ENCODE peak calls at places on chromosomes 13 and 19, in four cellular contexts. I is GM12891; Q is stimulated activated CD4-positive, alpha-beta T cell treated with anti-CD3 and anti-CD28 coated beads, Interleukin-1b, Interleukin-23, amount 100 ng/mL, for 1 hour; H is NCI-H526. W is an unnamed sample.

GRCh38 chr13:112828756-112829155 is 138.9 kb downstream of the ATP11A start:
- DNase-seq in I (no peak), Q (no peak), H (no peak), W (no peak)

GRCh38 chr13:42007844-42008243 is 40.6 kb upstream of the DGKH start:
- DNase-seq in I (no peak), Q (no peak), H (no peak), W (no peak)

GRCh38 chr19:21023901-21024300 is 3.4 kb downstream of the ZNF430 start:
- DNase-seq in I (no peak), Q (no peak), H (no peak), W (no peak)

GRCh38 chr13:46303743-46304385 is 83.2 kb downstream of the RUBCNL start:
- DNase-seq in I (no peak), Q (no peak), H (no peak), W (no peak)

GRCh38 chr13:108200781-108201398 is 14.4 kb downstream of the LIG4 start:
- DNase-seq in I (no peak), Q (no peak), H (no peak), W (no peak)

GRCh38 chr19:15534957-15535864 is 26.9 kb downstream of the CYP4F22 start:
- DNase-seq in I (no peak), Q (no peak), H (no peak), W (no peak)

GRCh38 chr13:72435251-72435650 is 292.2 kb downstream of the MZT1 start:
- DNase-seq in I (no peak), Q (no peak), H (no peak), W (no peak)

GRCh38 chr13:46389457-46389856 is 2.4 kb upstream of the RUBCNL start:
- DNase-seq in I (no peak), Q (no peak), H (no peak), W (no peak)

GRCh38 chr13:108922108-108922507 is 292.7 kb downstream of the MYO16 start:
- DNase-seq in I (no peak), Q (no peak), H (no peak), W (no peak)

GRCh38 chr19:32824906-32825608 is 44.5 kb downstream of the SLC7A9 start:
- DNase-seq in I (no peak), Q (no peak), H (no peak), W (no peak)

GRCh38 chr19:47230122-47230920 is 678 bp downstream of the BBC3 start:
- DNase-seq in I (peak), Q (peak), H (no peak), W (no peak)

GRCh38 chr19:11165486-11166030 is 10.0 kb upstream of the SPC24 start:
- DNase-seq in I (no peak), Q (no peak), H (no peak), W (no peak)

GRCh38 chr19:648305-648704 is 8.6 kb downstream of the FGF22 start:
- DNase-seq in I (no peak), Q (no peak), H (no peak), W (no peak)

GRCh38 chr19:19782783-19783182 is 38.8 kb downstream of the ZNF506 start:
- DNase-seq in I (no peak), Q (no peak), H (no peak), W (no peak)

GRCh38 chr13:86572115-86572514 is 772.9 kb upstream of the SLITRK6 start:
- DNase-seq in I (no peak), Q (no peak), H (no peak), W (no peak)

GRCh38 chr13:76968041-76968440 is 19.7 kb downstream of the ACOD1 start:
- DNase-seq in I (no peak), Q (no peak), H (no peak), W (no peak)

GRCh38 chr13:26785845-26786630 is 25.5 kb upstream of the GPR12 start:
- DNase-seq in I (no peak), Q (no peak), H (peak), W (no peak)

GRCh38 chr19:45681391-45682015 is 10.2 kb downstream of the SNRPD2 start:
- DNase-seq in I (peak), Q (peak), H (peak), W (peak)

GRCh38 chr13:32024750-32025149 is 6.8 kb upstream of the FRY start:
- DNase-seq in I (no peak), Q (no peak), H (no peak), W (no peak)

GRCh38 chr13:30766957-30767603 is 31.7 kb downstream of the ALOX5AP start:
- DNase-seq in I (no peak), Q (no peak), H (no peak), W (no peak)

GRCh38 chr13:31538067-31539042 is 201.0 kb upstream of the RXFP2 start:
- DNase-seq in I (no peak), Q (no peak), H (peak), W (no peak)

GRCh38 chr13:23888658-23889597 is at the start of gene MIPEP:
- DNase-seq in I (peak), Q (peak), H (peak), W (peak)

GRCh38 chr13:95505265-95505664 is 47.3 kb upstream of the CLDN10 start:
- DNase-seq in I (no peak), Q (no peak), H (no peak), W (no peak)

GRCh38 chr19:48501446-48501960 is 10.1 kb downstream of the LMTK3 start:
- DNase-seq in I (no peak), Q (no peak), H (peak), W (peak)

GRCh38 chr19:33186835-33187540 is 7.1 kb upstream of the LRP3 start:
- DNase-seq in I (no peak), Q (no peak), H (no peak), W (no peak)

GRCh38 chr13:66689037-66689619 is 541.0 kb downstream of the PCDH9 start:
- DNase-seq in I (no peak), Q (no peak), H (peak), W (no peak)

GRCh38 chr13:43797869-43798268 is 11.1 kb upstream of the ENOX1 start:
- DNase-seq in I (no peak), Q (no peak), H (no peak), W (no peak)

GRCh38 chr19:17243854-17244617 is 1.7 kb downstream of the NR2F6 start:
- DNase-seq in I (no peak), Q (no peak), H (no peak), W (peak)

GRCh38 chr13:30752201-30752797 is 17.0 kb downstream of the ALOX5AP start:
- DNase-seq in I (no peak), Q (no peak), H (no peak), W (no peak)

GRCh38 chr13:87147076-87147475 is 524.1 kb upstream of the SLITRK5 start:
- DNase-seq in I (no peak), Q (no peak), H (no peak), W (no peak)

GRCh38 chr19:50928841-50929240 is 17.6 kb upstream of the KLK4 start:
- DNase-seq in I (no peak), Q (no peak), H (no peak), W (no peak)

W was measured in 8988T.